ENCODE peak calls at places on chromosomes 13 and 19, in four cellular contexts. M, O, H and J are unnamed samples.

GRCh38 chr13:30165791-30166190 is 141.6 kb downstream of the KATNAL1 start:
- DNase-seq in H (no peak), M (no peak), O (no peak), J (no peak)

GRCh38 chr19:7869453-7869909 is 4.7 kb downstream of the PRR36 start:
- DNase-seq in H (peak), O (peak), M (peak), J (peak)

GRCh38 chr13:20652946-20653345 is 50.6 kb upstream of the IL17D start:
- DNase-seq in M (no peak), H (no peak), O (no peak), J (no peak)

GRCh38 chr19:13031917-13032623 is 36.8 kb downstream of the NFIX start:
- DNase-seq in H (no peak), O (no peak), M (peak), J (no peak)

GRCh38 chr13:32501058-32501457 is 37.5 kb downstream of the N4BP2L2 start:
- DNase-seq in H (no peak), O (no peak), M (no peak), J (no peak)

GRCh38 chr13:35163674-35164073 is 221.6 kb downstream of the NBEA start:
- DNase-seq in H (no peak), M (no peak), O (no peak), J (no peak)

GRCh38 chr19:41850381-41850780 is 5.5 kb downstream of the DMRTC2 start:
- DNase-seq in O (no peak), H (no peak), M (no peak), J (no peak)

GRCh38 chr13:109652536-109652935 is 133.8 kb downstream of the IRS2 start:
- DNase-seq in M (no peak), H (no peak), O (no peak), J (no peak)

GRCh38 chr19:29206453-29206852 is 6.5 kb downstream of the UQCRFS1 start:
- DNase-seq in O (no peak), H (no peak), M (no peak), J (no peak)

GRCh38 chr19:10913716-10914340 is 14.6 kb downstream of the YIPF2 start:
- DNase-seq in H (no peak), M (no peak), O (no peak), J (no peak)

GRCh38 chr13:33229446-33230177 is 55.9 kb downstream of the STARD13 start:
- DNase-seq in H (no peak), O (no peak), M (peak), J (no peak)

GRCh38 chr19:18868380-18869230 is 27.4 kb downstream of the CERS1 start:
- DNase-seq in H (no peak), M (no peak), O (no peak), J (no peak)

GRCh38 chr19:16462757-16463250 is 9.0 kb downstream of the EPS15L1 start:
- DNase-seq in H (no peak), O (no peak), M (no peak), J (no peak)

GRCh38 chr13:49791214-49791752 is 1.2 kb downstream of the KPNA3 start:
- DNase-seq in M (peak), H (peak), O (peak), J (no peak)

GRCh38 chr19:49331616-49332055 is 3.6 kb upstream of the CD37 start:
- DNase-seq in O (peak), H (peak), M (peak), J (no peak)

GRCh38 chr13:23753523-23753922 is 135.7 kb downstream of the MIPEP start:
- DNase-seq in M (peak), O (peak), H (no peak), J (no peak)

GRCh38 chr13:62431852-62432251 is 1016.2 kb upstream of the PCDH20 start:
- DNase-seq in O (no peak), M (no peak), H (no peak), J (no peak)

GRCh38 chr13:25085125-25085742 is 10.7 kb upstream of the PABPC3 start:
- DNase-seq in M (peak), O (peak), H (peak), J (no peak)

GRCh38 chr13:41458939-41459753 is 1.8 kb downstream of the RGCC start:
- DNase-seq in M (peak), O (peak), H (peak), J (no peak)

GRCh38 chr19:56966697-56967299 is 126.3 kb upstream of the PEG3 start:
- DNase-seq in M (no peak), H (no peak), O (no peak), J (no peak)

GRCh38 chr13:77429320-77430142 is 102.6 kb upstream of the MYCBP2 start:
- DNase-seq in M (no peak), O (no peak), H (no peak), J (no peak)

GRCh38 chr13:76621726-76622125 is 264.5 kb downstream of the KCTD12 start:
- DNase-seq in H (no peak), O (no peak), M (no peak), J (no peak)

GRCh38 chr13:42859760-42860159 is 78.4 kb downstream of the FAM216B start:
- DNase-seq in H (no peak), M (no peak), O (no peak), J (no peak)

GRCh38 chr19:12965017-12965811 is 4.2 kb upstream of the DAND5 start:
- DNase-seq in H (peak), M (peak), O (peak), J (peak)

GRCh38 chr13:76991432-76991795 is 467 bp upstream of the CLN5 start:
- DNase-seq in H (no peak), O (no peak), M (no peak), J (no peak)

GRCh38 chr19:29685326-29685725 is 20.1 kb downstream of the PLEKHF1 start:
- DNase-seq in H (no peak), M (no peak), O (no peak), J (no peak)

GRCh38 chr13:23674795-23675640 is 104.8 kb downstream of the TNFRSF19 start:
- DNase-seq in M (peak), H (no peak), O (peak), J (no peak)

GRCh38 chr13:31409678-31410356 is 210.0 kb downstream of the B3GLCT start:
- DNase-seq in H (no peak), O (no peak), M (no peak), J (no peak)

GRCh38 chr19:55370305-55370988 is at the start of gene IL11:
- DNase-seq in H (no peak), M (no peak), O (peak), J (no peak)

GRCh38 chr13:94249512-94249911 is 230.0 kb downstream of the DCT start:
- DNase-seq in O (no peak), H (no peak), M (peak), J (no peak)

GRCh38 chr13:94251801-94252200 is 227.7 kb downstream of the DCT start:
- DNase-seq in M (no peak), H (no peak), O (no peak), J (no peak)

GRCh38 chr13:94247890-94248289 is 231.6 kb downstream of the DCT start:
- DNase-seq in M (no peak), H (no peak), O (no peak), J (no peak)

GRCh38 chr13:94246495-94246894 is 233.0 kb downstream of the DCT start:
- DNase-seq in O (no peak), M (no peak), H (no peak), J (no peak)

DNA sequence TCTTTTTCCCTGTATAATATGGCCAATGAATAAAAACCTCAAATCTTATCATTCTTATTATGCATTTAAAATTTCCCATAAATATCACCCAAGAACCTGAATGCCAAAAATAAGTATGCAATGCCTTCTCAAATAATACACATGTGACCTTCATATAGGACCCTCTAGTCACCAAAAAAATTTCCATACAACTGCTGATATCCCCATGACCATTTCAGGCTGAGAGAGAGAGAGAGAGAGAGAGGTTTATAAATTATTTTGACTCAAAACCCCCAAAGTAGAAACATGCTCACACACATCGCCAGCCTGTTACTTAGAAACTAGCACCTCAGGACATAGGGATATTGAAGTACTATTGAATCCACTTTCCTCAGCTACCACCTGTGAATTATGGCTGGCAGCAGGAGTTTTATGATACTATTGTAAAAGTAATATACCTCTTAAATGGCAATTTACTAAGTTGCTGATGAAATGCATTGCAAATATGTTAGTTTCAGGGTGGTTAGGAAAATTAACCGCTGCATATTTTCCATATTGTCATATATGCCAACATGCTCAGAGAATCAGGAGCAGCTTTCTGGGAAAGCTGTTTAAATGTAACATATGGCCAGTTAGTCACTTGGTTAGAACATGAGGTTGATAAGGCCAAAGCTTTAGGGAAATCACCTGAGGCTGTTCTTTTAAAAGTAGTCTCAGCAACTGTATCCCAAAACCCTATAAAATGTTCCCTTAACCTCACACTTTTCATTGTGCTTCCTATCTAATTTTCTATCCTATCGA is 230.8 kb downstream of the DCT start:
- DNase-seq in M (no peak), O (no peak), H (no peak), J (no peak)
- TF ChIP-seq PHF8 in M (no peak), O (no peak), H (no peak), J (no peak)

GRCh38 chr13:44311011-44311481 is 62.6 kb upstream of the SERP2 start:
- DNase-seq in M (no peak), H (no peak), O (peak), J (no peak)
- TF ChIP-seq JUN in M (no peak), H (no peak), O (peak), J (no peak)

GRCh38 chr19:38649305-38650179 is 2.1 kb downstream of the ACTN4 start:
- DNase-seq in H (no peak), M (peak), O (peak), J (no peak)
- TF ChIP-seq PHF8 in H (peak), M (peak), O (no peak), J (no peak)

DNA sequence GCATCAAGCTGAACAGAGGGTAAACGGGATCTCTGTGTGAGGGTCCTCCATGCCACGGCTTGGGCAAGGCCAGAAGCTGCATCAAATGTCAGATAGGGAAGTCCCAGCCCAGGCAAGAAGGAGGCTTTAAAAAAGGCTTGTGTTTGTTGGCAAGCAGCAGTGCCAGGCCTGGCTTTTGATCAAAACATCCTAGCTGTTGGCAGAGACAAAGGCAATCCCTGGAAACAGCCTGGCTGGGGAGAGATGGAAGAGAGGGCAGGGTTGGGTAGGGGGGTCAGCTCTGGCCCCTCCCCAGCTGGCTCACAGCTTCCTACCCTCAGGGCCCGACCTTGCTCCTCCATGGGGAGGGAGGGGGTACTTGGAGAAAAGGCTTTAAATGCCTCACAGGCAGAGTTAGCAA is 61.8 kb upstream of the KCTD15 start:
- DNase-seq in H (no peak), O (no peak), M (no peak), J (no peak)
- TF ChIP-seq JUN in H (no peak), O (no peak), M (no peak), J (no peak)

GRCh38 chr13:104143760-104144406 is 1077.7 kb upstream of the SLC10A2 start:
- DNase-seq in O (no peak), M (no peak), H (no peak), J (peak)

GRCh38 chr13:104137416-104137815 is 1071.2 kb upstream of the SLC10A2 start:
- DNase-seq in M (no peak), O (no peak), H (no peak), J (no peak)

DNA sequence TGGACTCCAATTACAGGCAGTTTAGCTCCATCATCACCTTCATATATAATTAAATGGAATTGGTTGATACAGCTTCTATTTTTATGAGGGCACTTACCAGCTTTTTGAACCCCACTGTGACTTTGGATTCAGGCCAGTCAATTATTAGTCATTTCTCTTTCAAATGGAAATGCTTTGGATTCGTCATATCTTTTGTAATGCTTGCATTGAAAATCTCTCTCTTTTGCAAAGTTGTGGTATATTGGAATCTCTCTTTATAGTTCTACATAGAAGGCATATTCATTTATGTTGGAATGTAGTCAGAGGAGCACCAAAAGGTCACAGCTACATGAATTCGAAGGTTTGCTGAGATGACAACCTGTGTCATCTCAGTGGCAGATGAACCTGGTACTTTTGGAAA is 1074.3 kb upstream of the SLC10A2 start:
- DNase-seq in O (no peak), H (no peak), M (no peak), J (no peak)
- TF ChIP-seq PHF8 in O (no peak), H (no peak), M (no peak), J (no peak)

DNA sequence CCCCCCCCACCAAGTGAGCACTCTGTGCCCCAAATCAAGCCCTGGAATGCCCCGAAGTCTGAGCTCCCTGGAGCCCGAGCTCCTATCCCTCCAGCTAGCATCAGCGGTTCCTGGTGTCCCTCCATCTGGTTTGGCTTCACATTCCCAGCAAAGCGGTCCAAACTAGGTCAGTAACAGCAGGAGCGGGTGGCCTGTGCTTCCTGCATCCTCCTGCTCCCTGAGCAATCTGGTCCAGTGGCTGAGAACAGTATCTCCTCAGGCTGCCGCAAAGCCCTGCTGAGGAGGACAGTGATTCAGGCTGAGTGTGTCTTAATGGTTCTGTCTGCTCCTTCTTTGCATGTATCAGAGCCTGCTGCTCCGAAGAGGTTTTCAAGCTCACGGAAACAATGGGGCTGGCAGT is 25.9 kb downstream of the RASL11A start:
- DNase-seq in O (no peak), H (no peak), M (no peak), J (no peak)
- TF ChIP-seq JUN in O (no peak), H (no peak), M (no peak), J (no peak)

GRCh38 chr19:50497030-50497420 is 14.0 kb downstream of the JOSD2 start:
- DNase-seq in M (no peak), O (no peak), H (no peak), J (no peak)

GRCh38 chr19:50495020-50495531 is 15.9 kb downstream of the JOSD2 start:
- DNase-seq in O (no peak), M (no peak), H (no peak), J (no peak)

GRCh38 chr19:50494186-50495019 is 16.6 kb downstream of the JOSD2 start:
- DNase-seq in M (no peak), O (no peak), H (no peak), J (no peak)

GRCh38 chr19:50498219-50499056 is 12.6 kb downstream of the JOSD2 start:
- DNase-seq in H (no peak), O (no peak), M (no peak), J (no peak)

GRCh38 chr19:50496189-50497029 is 14.6 kb downstream of the JOSD2 start:
- DNase-seq in H (no peak), O (peak), M (peak), J (no peak)
- TF ChIP-seq PHF8 in H (no peak), O (no peak), M (no peak), J (no peak)

GRCh38 chr13:73720216-73720840 is 413.9 kb downstream of the KLF12 start:
- DNase-seq in H (no peak), M (no peak), O (no peak), J (no peak)

GRCh38 chr13:73715114-73715909 is 418.9 kb downstream of the KLF12 start:
- DNase-seq in H (no peak), M (no peak), O (no peak), J (no peak)

GRCh38 chr13:73715910-73716257 is 418.3 kb downstream of the KLF12 start:
- DNase-seq in M (no peak), H (no peak), O (no peak), J (no peak)

GRCh38 chr13:73718248-73718647 is 416.0 kb downstream of the KLF12 start:
- DNase-seq in H (no peak), M (no peak), O (no peak), J (no peak)

DNA sequence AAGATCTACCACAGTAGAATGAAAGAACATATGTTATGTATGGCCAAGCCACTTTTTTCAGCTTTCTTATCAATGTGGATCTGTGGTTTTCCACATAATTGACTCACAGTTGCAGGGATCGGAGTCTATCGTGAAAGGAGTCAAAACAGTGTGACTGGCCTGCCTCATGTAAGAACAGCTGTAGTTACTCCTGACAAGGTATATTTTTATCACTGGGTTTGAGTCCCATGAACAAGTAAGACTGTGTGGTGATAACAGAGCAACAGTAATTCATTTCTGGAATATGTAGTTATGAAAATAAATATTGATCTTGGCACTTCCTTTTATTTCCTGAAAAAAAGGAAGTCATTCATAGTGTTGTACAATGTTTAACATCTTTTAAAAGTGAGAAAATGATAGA is 416.6 kb downstream of the KLF12 start:
- DNase-seq in O (no peak), H (no peak), M (no peak), J (no peak)
- TF ChIP-seq JUN in O (no peak), H (no peak), M (no peak), J (no peak)

DNA sequence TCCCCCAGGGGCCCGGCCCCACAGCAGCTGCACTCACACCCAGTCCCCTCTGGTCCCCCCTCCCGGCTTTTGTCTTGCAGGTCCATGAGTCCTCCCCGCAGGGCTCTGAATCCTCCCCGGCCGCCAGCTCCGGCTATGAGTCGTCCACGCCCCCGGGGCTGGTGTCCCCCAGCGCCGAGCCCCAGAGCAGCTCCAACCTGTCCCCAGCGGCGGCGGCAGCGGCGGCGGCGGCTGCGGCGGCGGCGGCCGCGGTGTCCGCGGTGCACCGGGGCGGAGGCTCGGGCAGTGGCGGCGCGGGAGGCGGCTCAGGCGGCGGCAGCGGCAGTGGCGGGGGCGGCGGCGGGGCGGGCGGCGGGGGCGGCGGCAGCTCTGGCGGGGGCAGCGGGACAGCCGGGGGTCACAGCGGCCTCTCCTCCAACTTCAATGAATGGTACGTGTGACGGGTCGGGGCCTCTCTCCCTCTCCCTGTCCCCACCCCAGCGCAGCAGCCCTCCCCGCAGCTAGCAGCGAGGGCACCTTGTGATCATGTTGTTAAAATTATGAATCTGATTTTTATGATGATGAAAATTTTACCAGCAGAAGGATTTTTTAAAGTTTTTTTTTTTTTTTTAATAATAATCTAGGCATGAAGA is 3.8 kb downstream of the ZIC2 start:
- DNase-seq in O (no peak), H (no peak), M (no peak), J (no peak)
- TF ChIP-seq PHF8 in O (no peak), H (no peak), M (no peak), J (no peak)